ENCODE peak calls at places on chromosomes 6 and 20, in six cellular contexts. U is K562, L is dorsolateral prefrontal cortex, T is MM.1S, H is fibroblast of mammary gland, R is left ventricle myocardium inferior. C is an unnamed sample.

GRCh38 chr6:112027942-112028674 is 25.8 kb upstream of the CCN6 start:
- DNase-seq in U (no peak), L (no peak), T (peak), H (peak), R (no peak), C (no peak)

GRCh38 chr6:145963216-145964068 is 716 bp downstream of the SHPRH start:
- DNase-seq in U (peak), L (peak), T (peak), H (peak), R (peak), C (no peak)

GRCh38 chr6:43665376-43665775 is 20.5 kb downstream of the RSPH9 start:
- DNase-seq in U (no peak), L (no peak), T (no peak), H (no peak), R (no peak), C (peak)

GRCh38 chr20:14336667-14337066 is 745 bp downstream of the FLRT3 start:
- DNase-seq in U (no peak), L (no peak), T (peak), H (peak), R (no peak), C (no peak)

GRCh38 chr6:116682334-116682712 is 1.3 kb downstream of the KPNA5 start:
- DNase-seq in U (peak), L (no peak), T (no peak), H (peak), R (no peak), C (no peak)

GRCh38 chr6:89162047-89162371 is 16.2 kb downstream of the PM20D2 start:
- DNase-seq in U (no peak), L (no peak), T (no peak), H (peak), R (no peak), C (no peak)

GRCh38 chr6:79373246-79373645 is 138.8 kb upstream of the HMGN3 start:
- DNase-seq in U (no peak), L (no peak), T (no peak), H (no peak), R (no peak), C (no peak)

GRCh38 chr6:30211306-30211705 is 1.9 kb downstream of the TRIM26 start:
- DNase-seq in U (no peak), L (no peak), T (no peak), H (no peak), R (no peak), C (no peak)

GRCh38 chr6:141288947-141289346 is 843.8 kb upstream of the GJE1 start:
- DNase-seq in U (no peak), L (peak), T (no peak), H (no peak), R (no peak), C (no peak)

GRCh38 chr20:23435675-23436539 is 3.6 kb upstream of the CSTL1 start:
- DNase-seq in U (no peak), L (no peak), T (no peak), H (no peak), R (peak), C (no peak)

GRCh38 chr20:40948352-40949267 is 80.0 kb upstream of the TOP1 start:
- DNase-seq in U (peak), L (no peak), T (no peak), H (peak), R (no peak), C (no peak)

GRCh38 chr6:12138377-12138776 is 126.3 kb downstream of the HIVEP1 start:
- DNase-seq in U (no peak), L (no peak), T (no peak), H (no peak), R (no peak), C (no peak)

GRCh38 chr6:145808239-145808638 is 6.4 kb downstream of the FBXO30 start:
- DNase-seq in U (no peak), L (no peak), T (no peak), H (peak), R (no peak), C (no peak)

GRCh38 chr6:148932731-148933130 is 185.9 kb downstream of the UST start:
- DNase-seq in U (no peak), L (no peak), T (no peak), H (no peak), R (no peak), C (no peak)

GRCh38 chr6:16999486-17000436 is 102.1 kb upstream of the STMND1 start:
- DNase-seq in U (no peak), L (no peak), T (no peak), H (peak), R (no peak), C (no peak)

GRCh38 chr20:25992146-25992545 is 295.5 kb upstream of the ZNF337 start:
- DNase-seq in U (no peak), L (no peak), T (no peak), H (no peak), R (no peak), C (no peak)

GRCh38 chr20:18263723-18264122 is 24.6 kb upstream of the ZNF133 start:
- DNase-seq in U (no peak), L (no peak), T (no peak), H (peak), R (no peak), C (peak)

GRCh38 chr6:135195045-135195444 is 13.9 kb downstream of the MYB start:
- DNase-seq in U (no peak), L (no peak), T (no peak), H (no peak), R (no peak), C (no peak)

DNA sequence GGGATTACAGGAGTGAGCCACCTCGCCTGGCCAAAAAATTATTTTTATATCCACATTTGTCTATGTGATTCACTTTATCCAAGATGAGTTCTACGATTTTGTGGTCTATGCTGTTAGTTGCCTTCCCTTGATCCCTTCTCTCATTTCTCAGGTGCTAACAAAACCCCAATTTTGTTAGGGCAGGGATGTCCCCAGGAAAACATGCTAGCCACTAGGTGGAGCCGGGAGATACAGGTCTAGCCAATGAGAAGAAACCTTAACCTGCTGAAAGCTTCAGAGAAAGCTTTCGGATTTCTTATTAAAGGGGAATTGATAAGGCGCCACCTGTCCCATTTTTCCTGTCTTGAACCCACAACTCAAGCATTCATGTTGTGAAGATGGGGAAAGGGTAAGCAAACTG is 167.4 kb upstream of the OLIG3 start:
- DNase-seq in U (peak), L (no peak), T (peak), H (peak), R (no peak), C (no peak)
- TF ChIP-seq CTCF in U (peak), L (peak), T (peak), H (peak), R (peak), C (peak)

GRCh38 chr6:147212618-147213017 is 8.4 kb downstream of the STXBP5 start:
- DNase-seq in U (no peak), L (no peak), T (no peak), H (no peak), R (no peak), C (no peak)
- H3K4me3 ChIP-seq in U (no peak), L (no peak), T (no peak), H (no peak), R (no peak), C (no peak)

GRCh38 chr6:46948699-46949098 is 27.0 kb upstream of the ADGRF5 start:
- DNase-seq in U (no peak), L (no peak), T (no peak), H (no peak), R (no peak), C (no peak)

GRCh38 chr6:46947497-46947896 is 25.8 kb upstream of the ADGRF5 start:
- DNase-seq in U (no peak), L (no peak), T (no peak), H (no peak), R (no peak), C (no peak)

GRCh38 chr6:46953921-46954320 is 32.2 kb upstream of the ADGRF5 start:
- DNase-seq in U (no peak), L (no peak), T (no peak), H (no peak), R (no peak), C (no peak)

GRCh38 chr6:46954819-46955520 is 33.2 kb upstream of the ADGRF5 start:
- DNase-seq in U (no peak), L (no peak), T (no peak), H (no peak), R (no peak), C (no peak)

DNA sequence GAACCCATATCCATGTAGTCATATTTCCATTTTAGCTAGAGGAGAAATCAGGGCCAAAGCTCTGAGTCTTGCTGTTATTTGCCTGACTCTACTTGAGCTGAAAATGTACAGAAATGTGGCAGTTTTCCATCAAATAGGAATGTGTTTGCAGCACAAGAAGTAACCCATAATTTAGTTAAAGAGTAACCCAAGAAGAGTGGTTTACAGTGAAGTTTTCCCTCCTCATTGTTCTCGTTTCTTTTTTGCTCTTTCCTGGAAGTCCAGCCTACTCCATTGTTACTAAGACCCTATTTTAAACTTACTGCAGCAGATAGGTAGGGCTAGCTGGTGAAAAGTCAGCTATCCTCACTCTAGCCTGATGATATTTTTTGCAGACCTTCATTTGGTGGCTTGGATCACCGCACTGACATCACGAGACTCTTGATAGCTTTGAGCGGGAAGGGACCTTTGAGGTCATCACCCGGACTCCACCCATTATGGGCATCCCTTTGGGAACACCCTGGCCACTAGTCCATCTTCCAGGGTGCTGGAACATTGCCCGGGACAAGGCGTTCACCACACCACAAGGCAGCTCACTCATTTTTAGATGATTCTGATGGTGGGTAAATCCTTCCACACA is 28.0 kb upstream of the ADGRF5 start:
- DNase-seq in U (no peak), L (no peak), T (no peak), H (peak), R (peak), C (no peak)
- TF ChIP-seq CTCF in U (no peak), L (no peak), T (no peak), H (no peak), R (no peak), C (no peak)

DNA sequence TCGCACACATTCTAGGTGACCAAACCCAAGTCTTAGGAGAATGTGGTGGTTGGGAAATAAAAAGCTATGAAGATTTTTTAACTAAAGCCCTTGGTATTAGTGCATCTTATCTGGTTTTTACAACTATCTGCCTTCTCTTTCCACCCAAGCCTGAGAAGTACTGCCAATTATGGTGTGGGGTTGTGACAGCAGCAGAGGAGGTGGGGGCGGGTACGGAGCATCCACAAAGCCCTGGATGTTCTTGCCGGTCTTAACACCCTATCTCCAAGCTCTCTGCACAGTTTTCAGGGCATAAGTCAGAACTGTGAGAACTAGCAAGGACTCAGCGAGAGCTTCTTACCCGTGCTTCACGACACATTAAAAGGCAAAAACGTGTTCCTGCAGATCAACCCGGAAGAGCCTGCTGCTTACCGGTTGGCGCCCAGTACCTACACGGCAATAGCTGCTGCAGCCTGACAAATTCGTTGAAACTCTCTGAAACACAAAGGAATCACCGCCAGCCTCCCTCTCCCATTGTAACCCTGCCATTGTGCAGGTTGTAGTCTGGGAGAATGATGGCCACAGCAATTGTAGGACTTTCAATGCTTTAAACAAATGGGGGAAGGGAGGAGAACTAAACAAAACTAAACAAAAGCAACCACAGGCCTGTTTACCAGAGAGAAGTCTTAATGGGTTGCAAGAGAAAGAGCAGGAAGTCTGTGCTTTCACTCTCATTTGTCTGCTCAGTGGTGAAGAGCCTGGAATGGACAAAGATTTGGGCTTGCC is 461.1 kb upstream of the JARID2 start:
- DNase-seq in U (no peak), L (no peak), T (peak), H (no peak), R (no peak), C (no peak)
- H3K4me3 ChIP-seq in U (no peak), L (no peak), T (no peak), H (no peak), R (no peak), C (no peak)

DNA sequence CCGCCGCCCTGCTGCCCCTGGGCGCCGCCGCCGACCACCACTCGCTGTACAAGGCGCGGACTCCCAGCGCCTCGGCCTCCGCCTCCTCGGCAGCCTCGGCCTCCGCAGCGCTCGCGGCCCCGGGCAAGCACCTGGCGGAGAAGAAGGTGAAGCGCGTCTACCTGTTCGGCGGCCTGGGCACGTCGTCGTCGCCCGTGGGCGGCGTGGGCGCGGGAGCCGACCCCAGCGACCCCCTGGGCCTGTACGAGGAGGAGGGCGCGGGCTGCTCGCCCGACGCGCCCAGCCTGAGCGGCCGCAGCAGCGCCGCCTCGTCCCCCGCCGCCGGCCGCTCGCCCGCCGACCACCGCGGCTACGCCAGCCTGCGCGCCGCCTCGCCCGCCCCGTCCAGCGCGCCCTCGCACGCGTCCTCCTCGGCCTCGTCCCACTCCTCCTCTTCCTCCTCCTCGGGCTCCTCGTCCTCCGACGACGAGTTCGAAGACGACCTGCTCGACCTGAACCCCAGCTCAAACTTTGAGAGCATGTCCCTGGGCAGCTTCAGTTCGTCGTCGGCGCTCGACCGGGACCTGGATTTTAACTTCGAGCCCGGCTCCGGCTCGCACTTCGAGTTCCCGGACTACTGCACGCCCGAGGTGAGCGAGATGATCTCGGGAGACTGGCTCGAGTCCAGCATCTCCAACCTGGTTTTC is 1.9 kb downstream of the SOX4 start:
- DNase-seq in U (no peak), L (no peak), T (peak), H (peak), R (peak), C (no peak)
- TF ChIP-seq CTCF in U (no peak), L (no peak), T (peak), H (no peak), R (peak), C (no peak)

GRCh38 chr6:35486005-35486925 is 10.6 kb downstream of the TEAD3 start:
- DNase-seq in U (no peak), L (no peak), T (no peak), H (no peak), R (peak), C (no peak)
- H3K4me3 ChIP-seq in U (no peak), L (no peak), T (no peak), H (no peak), R (peak), C (no peak)

DNA sequence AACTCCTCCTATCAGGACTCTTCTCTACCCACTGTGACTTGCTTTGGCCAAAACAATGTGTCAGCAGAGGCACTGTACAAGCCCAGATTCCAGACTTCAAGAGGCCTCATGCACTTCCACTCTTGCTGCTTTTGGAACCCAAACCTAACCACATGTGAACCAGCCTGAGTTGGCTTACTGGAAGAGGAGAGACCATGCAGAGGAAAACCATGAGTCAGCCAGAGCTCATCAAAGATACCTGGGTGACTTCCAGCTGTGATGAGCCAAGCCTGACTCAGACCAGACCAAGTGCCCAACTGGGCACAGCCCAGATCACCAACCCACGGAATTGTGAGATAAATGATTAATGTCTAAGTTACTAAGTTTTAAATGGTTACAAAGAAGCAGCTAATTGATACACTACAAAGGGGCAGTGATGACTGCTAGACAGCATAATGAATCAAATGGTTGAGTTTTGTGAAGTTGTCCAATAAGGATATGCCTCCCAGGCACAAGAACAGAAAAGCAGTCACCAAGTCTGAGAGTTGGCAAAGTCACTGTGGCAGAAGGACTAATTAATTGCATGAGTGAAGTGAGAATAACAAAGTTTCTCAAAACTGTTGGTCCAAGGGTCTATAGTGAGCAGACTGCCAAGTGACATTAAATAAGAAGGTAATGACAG is 16.1 kb upstream of the BEND6 start:
- DNase-seq in U (peak), L (peak), T (no peak), H (peak), R (no peak), C (peak)
- TF ChIP-seq CTCF in U (no peak), L (no peak), T (no peak), H (no peak), R (no peak), C (no peak)

DNA sequence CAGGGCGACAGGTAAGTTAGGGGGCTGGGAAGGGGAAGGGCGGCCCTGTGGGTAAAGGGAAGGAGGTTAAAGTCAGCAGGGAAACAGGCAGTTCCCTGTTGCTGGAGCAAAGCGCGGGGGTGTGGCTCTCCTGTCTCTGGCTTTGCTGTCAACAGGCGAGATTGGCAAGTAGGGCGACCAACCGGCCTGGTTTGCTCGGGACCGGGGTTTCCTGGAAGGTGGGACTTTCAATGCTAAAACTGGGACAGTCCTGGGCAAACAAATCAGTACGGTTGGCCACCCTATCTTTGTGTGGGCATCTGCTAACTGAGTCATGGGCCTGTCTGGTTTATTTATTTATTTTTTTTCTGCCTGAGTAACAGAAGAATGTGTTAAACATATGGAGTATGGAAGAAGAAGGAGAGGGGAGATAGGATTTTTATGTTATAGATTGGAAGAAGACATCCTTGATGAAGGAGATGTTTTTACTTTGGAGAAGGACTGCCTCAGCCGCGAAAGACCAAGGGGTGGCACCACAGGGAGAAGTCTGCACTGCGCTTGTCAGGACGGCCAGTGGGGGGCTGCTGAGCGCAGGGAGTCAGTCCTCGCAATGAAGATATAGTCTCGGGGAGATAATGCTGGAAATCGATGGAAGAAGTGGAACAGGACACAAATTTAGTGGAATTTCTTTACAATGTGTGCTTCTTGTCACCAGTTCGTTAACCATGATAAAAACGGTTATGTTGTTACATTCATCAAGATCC is 43.4 kb upstream of the ESR1 start:
- DNase-seq in U (peak), L (peak), T (peak), H (peak), R (peak), C (peak)
- H3K4me3 ChIP-seq in U (no peak), L (peak), T (no peak), H (peak), R (peak), C (no peak)

C was measured in kidney epithelial cell.